ENCODE peak calls at places on chromosome 16, in six cellular contexts. W is naive thymus-derived CD8-positive, alpha-beta T cell; J is ELR; M is iPS DF 6.9; S is nephron progenitor cell; C is caudate nucleus. P is an unnamed sample.

GRCh38 chr16:89749637-89750036 is 28.3 kb downstream of the ZNF276 start:
- DNase-seq in W (no peak), J (no peak), M (no peak), S (no peak), C (no peak), P (no peak)

GRCh38 chr16:57871457-57871856 is 69.2 kb upstream of the KIFC3 start:
- DNase-seq in W (no peak), J (peak; percentile 94), M (no peak), S (no peak), C (no peak), P (no peak)

GRCh38 chr16:2527784-2528100 is 3.5 kb downstream of the CEMP1 start:
- DNase-seq in W (no peak), J (no peak), M (no peak), S (no peak), C (no peak), P (no peak)

GRCh38 chr16:11896776-11897175 is 19.0 kb downstream of the GSPT1 start:
- DNase-seq in W (no peak), J (peak; percentile 78), M (no peak), S (no peak), C (no peak), P (no peak)

GRCh38 chr16:85234310-85235235 is 122.3 kb upstream of the CIBAR2 start:
- DNase-seq in W (no peak), J (peak; percentile 72), M (peak; percentile 75), S (peak; percentile 87), C (no peak), P (no peak)

GRCh38 chr16:85955566-85955965 is 56.6 kb downstream of the IRF8 start:
- DNase-seq in W (no peak), J (no peak), M (no peak), S (no peak), C (no peak), P (no peak)

GRCh38 chr16:4381935-4382794 is 10.5 kb downstream of the VASN start:
- DNase-seq in W (no peak), J (no peak), M (no peak), S (peak; percentile 2), C (no peak), P (no peak)

GRCh38 chr16:89009343-89010209 is 32.6 kb upstream of the CBFA2T3 start:
- DNase-seq in W (no peak), J (no peak), M (no peak), S (peak; percentile 77), C (no peak), P (no peak)

GRCh38 chr16:83574388-83574787 is 233.4 kb upstream of the HSBP1 start:
- DNase-seq in W (no peak), J (peak; percentile 90), M (peak; percentile 20), S (no peak), C (no peak), P (no peak)

GRCh38 chr16:55756963-55757362 is 75.9 kb downstream of the CES1 start:
- DNase-seq in W (no peak), J (no peak), M (no peak), S (no peak), C (no peak), P (no peak)

GRCh38 chr16:16105646-16106045 is 117.6 kb downstream of the ABCC6 start:
- DNase-seq in W (no peak), J (no peak), M (no peak), S (no peak), C (no peak), P (no peak)

GRCh38 chr16:72646615-72647014 is 401.3 kb downstream of the ZFHX3 start:
- DNase-seq in W (no peak), J (no peak), M (no peak), S (no peak), C (no peak), P (no peak)

GRCh38 chr16:79269211-79269863 is 331.2 kb downstream of the MAF start:
- DNase-seq in W (no peak), J (no peak), M (no peak), S (no peak), C (no peak), P (no peak)

GRCh38 chr16:19003935-19004334 is 20.2 kb downstream of the TMC7 start:
- DNase-seq in W (no peak), J (no peak), M (no peak), S (no peak), C (no peak), P (no peak)

GRCh38 chr16:57043248-57043647 is 49.1 kb upstream of the CPNE2 start:
- DNase-seq in W (no peak), J (no peak), M (no peak), S (no peak), C (no peak), P (no peak)

GRCh38 chr16:30805370-30806169 is 18.6 kb upstream of the ZNF629 start:
- DNase-seq in W (peak; percentile 55), J (peak; percentile 84), M (no peak), S (peak; percentile 81), C (peak; percentile 84), P (peak; percentile 84)

GRCh38 chr16:56288019-56288418 is 96.7 kb downstream of the GNAO1 start:
- DNase-seq in W (no peak), J (no peak), M (no peak), S (no peak), C (no peak), P (no peak)

GRCh38 chr16:48054881-48055601 is 100.8 kb downstream of the ABCC12 start:
- DNase-seq in W (no peak), J (peak; percentile 68), M (peak; percentile 33), S (peak; percentile 55), C (peak; percentile 69), P (peak; percentile 56)

GRCh38 chr16:88279998-88280397 is 102.8 kb upstream of the ZNF469 start:
- DNase-seq in W (no peak), J (no peak), M (no peak), S (no peak), C (no peak), P (no peak)

GRCh38 chr16:87423429-87423828 is 31.3 kb downstream of the MAP1LC3B start:
- DNase-seq in W (no peak), J (no peak), M (no peak), S (no peak), C (no peak), P (no peak)

GRCh38 chr16:56013962-56014552 is 138.9 kb upstream of the CES5A start:
- DNase-seq in W (no peak), J (peak; percentile 45), M (peak; percentile 37), S (peak; percentile 94), C (no peak), P (no peak)

GRCh38 chr16:68375801-68376536 is 65.2 kb downstream of the PRMT7 start:
- DNase-seq in W (no peak), J (no peak), M (no peak), S (no peak), C (no peak), P (no peak)

GRCh38 chr16:68265078-68265925 is 976 bp downstream of the SLC7A6 start:
- DNase-seq in W (no peak), J (peak; percentile 88), M (no peak), S (peak; percentile 33), C (peak; percentile 27), P (no peak)

GRCh38 chr16:82638095-82638798 is 11.5 kb downstream of the CDH13 start:
- DNase-seq in W (no peak), J (peak; percentile 98), M (no peak), S (no peak), C (no peak), P (no peak)

GRCh38 chr16:11535494-11535893 is 51.2 kb downstream of the LITAF start:
- DNase-seq in W (no peak), J (no peak), M (no peak), S (no peak), C (peak; percentile 25), P (no peak)

GRCh38 chr16:2774161-2774891 is 2.8 kb downstream of the ELOB start:
- DNase-seq in W (no peak), J (no peak), M (no peak), S (no peak), C (no peak), P (no peak)